ENCODE peak calls at places on chromosomes 16 and 17, in eight cellular contexts. G, A, E, L, N, W, Y and F are unnamed samples.

GRCh38 chr17:57557793-57558681 is 187.1 kb downstream of the CCDC182 start:
- DNase-seq in W (no peak), E (no peak), G (no peak), N (no peak), Y (peak), L (peak), A (no peak), F (no peak)

GRCh38 chr17:78862073-78863023 is 21.7 kb upstream of the USP36 start:
- DNase-seq in A (no peak), E (peak), L (peak), G (peak), Y (peak), W (peak), N (peak), F (no peak)

GRCh38 chr17:34443832-34444469 is 80.9 kb upstream of the CCL1 start:
- DNase-seq in N (no peak), E (peak), A (no peak), G (no peak), L (no peak), Y (no peak), W (no peak), F (peak)

GRCh38 chr16:30715777-30716445 is 16.9 kb downstream of the SRCAP start:
- DNase-seq in E (no peak), W (no peak), L (no peak), G (no peak), Y (no peak), A (no peak), N (no peak), F (no peak)

GRCh38 chr17:50618941-50619340 is 15.7 kb upstream of the ABCC3 start:
- DNase-seq in Y (no peak), L (peak), G (no peak), N (no peak), W (no peak), E (no peak), A (no peak), F (no peak)

GRCh38 chr16:88121886-88122580 is 170.8 kb downstream of the BANP start:
- DNase-seq in G (no peak), N (no peak), Y (no peak), A (no peak), E (no peak), W (no peak), L (no peak), F (no peak)

GRCh38 chr17:69230939-69231338 is 2.3 kb upstream of the ABCA10 start:
- DNase-seq in Y (no peak), A (no peak), L (no peak), E (no peak), W (no peak), G (no peak), N (no peak), F (no peak)

GRCh38 chr17:75875182-75875939 is 3.0 kb downstream of the TRIM47 start:
- DNase-seq in A (peak), E (peak), L (no peak), Y (no peak), W (peak), G (peak), N (no peak), F (no peak)

GRCh38 chr16:12758031-12758669 is 45.5 kb downstream of the CPPED1 start:
- DNase-seq in G (no peak), Y (no peak), L (no peak), N (no peak), E (peak), A (no peak), W (no peak), F (peak)

GRCh38 chr16:8998114-8998513 is 34.4 kb upstream of the USP7 start:
- DNase-seq in L (no peak), G (no peak), E (no peak), Y (no peak), N (no peak), W (no peak), A (no peak), F (no peak)

GRCh38 chr17:51250314-51250840 is 9.5 kb downstream of the MBTD1 start:
- DNase-seq in N (no peak), E (no peak), A (no peak), Y (no peak), G (no peak), W (no peak), L (no peak), F (no peak)

GRCh38 chr17:30950669-30951399 is 20.0 kb upstream of the RNF135 start:
- DNase-seq in G (peak), Y (peak), W (peak), E (no peak), L (peak), N (no peak), A (peak), F (peak)

GRCh38 chr17:62565817-62566216 is 61.7 kb upstream of the MRC2 start:
- DNase-seq in Y (no peak), W (no peak), A (no peak), L (peak), G (no peak), E (no peak), N (no peak), F (no peak)

GRCh38 chr17:12965988-12966387 is 51.8 kb downstream of the ELAC2 start:
- DNase-seq in W (no peak), G (no peak), A (no peak), L (no peak), N (no peak), Y (no peak), E (no peak), F (no peak)

GRCh38 chr16:79316004-79316458 is 284.5 kb downstream of the MAF start:
- DNase-seq in E (no peak), Y (no peak), L (no peak), G (no peak), W (no peak), N (no peak), A (no peak), F (no peak)

GRCh38 chr16:66547101-66547989 is 2.6 kb downstream of the TK2 start:
- DNase-seq in A (no peak), W (no peak), Y (no peak), G (no peak), N (no peak), L (no peak), E (no peak), F (no peak)

GRCh38 chr17:75430159-75430748 is 24.8 kb upstream of the GRB2 start:
- DNase-seq in Y (no peak), L (peak), G (no peak), A (no peak), E (peak), N (no peak), W (no peak), F (no peak)

GRCh38 chr17:13415877-13416416 is 185.8 kb downstream of the HS3ST3A1 start:
- DNase-seq in N (peak), G (no peak), Y (peak), L (peak), A (peak), W (no peak), E (peak), F (peak)

GRCh38 chr17:29158515-29159275 is 21.5 kb downstream of the MYO18A start:
- DNase-seq in Y (no peak), G (no peak), E (no peak), A (no peak), L (peak), W (no peak), N (no peak), F (no peak)

GRCh38 chr16:26605872-26606271 is 460.9 kb upstream of the C16orf82 start:
- DNase-seq in A (no peak), L (no peak), G (no peak), Y (no peak), E (no peak), W (no peak), N (no peak), F (no peak)

GRCh38 chr17:64240261-64240740 is 22.8 kb downstream of the TEX2 start:
- DNase-seq in N (no peak), E (no peak), W (no peak), Y (no peak), A (no peak), G (no peak), L (no peak), F (peak)

GRCh38 chr17:65576939-65577338 is 15.5 kb upstream of the AXIN2 start:
- DNase-seq in N (no peak), Y (no peak), W (no peak), L (no peak), E (no peak), G (no peak), A (no peak), F (no peak)

GRCh38 chr17:19304209-19304608 is 58.3 kb downstream of the B9D1 start:
- DNase-seq in L (peak), N (peak), Y (peak), A (no peak), G (peak), E (peak), W (peak), F (peak)

GRCh38 chr16:15686287-15686686 is 36.2 kb downstream of the NDE1 start:
- DNase-seq in N (no peak), W (no peak), Y (no peak), A (no peak), E (no peak), L (no peak), G (no peak), F (no peak)

GRCh38 chr17:4602041-4602440 is 17.7 kb downstream of the SMTNL2 start:
- DNase-seq in A (no peak), N (no peak), W (no peak), E (no peak), G (no peak), L (no peak), Y (no peak), F (no peak)

GRCh38 chr17:21033350-21033749 is 9.5 kb downstream of the USP22 start:
- DNase-seq in E (no peak), N (no peak), W (no peak), G (no peak), A (no peak), L (no peak), Y (no peak), F (peak)

GRCh38 chr16:84780977-84781376 is 38.8 kb upstream of the CRISPLD2 start:
- DNase-seq in W (no peak), N (no peak), E (peak), A (no peak), G (peak), L (no peak), Y (no peak), F (no peak)

GRCh38 chr16:85514295-85514600 is 98.9 kb upstream of the GSE1 start:
- DNase-seq in W (no peak), N (no peak), L (no peak), A (no peak), Y (no peak), G (peak), E (no peak), F (no peak)

GRCh38 chr16:12166271-12166670 is 189.7 kb downstream of the SNX29 start:
- DNase-seq in N (no peak), Y (no peak), G (no peak), L (no peak), W (no peak), E (no peak), A (no peak), F (no peak)

GRCh38 chr17:50220811-50221210 is 19.4 kb upstream of the COL1A1 start:
- DNase-seq in L (no peak), E (no peak), G (no peak), Y (no peak), W (no peak), N (no peak), A (no peak), F (no peak)

DNA sequence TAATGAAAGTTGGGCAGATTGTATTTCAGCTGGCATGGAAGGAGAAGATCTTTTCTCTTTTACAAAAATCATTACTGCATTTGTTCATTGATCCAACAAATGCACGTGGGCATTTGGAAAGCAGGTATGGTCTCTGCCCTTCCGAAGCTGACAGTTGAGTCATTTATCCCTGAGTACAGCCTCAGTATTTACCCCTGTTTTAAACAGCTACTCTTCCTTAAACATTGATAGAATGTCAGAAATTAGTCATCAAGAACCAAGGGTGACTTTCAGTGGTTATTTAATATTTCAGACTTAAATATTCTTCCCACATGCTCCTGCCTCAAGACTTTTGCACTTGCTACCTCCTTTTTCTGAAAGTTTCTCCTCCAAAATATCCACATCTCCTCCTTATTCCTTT is 226.7 kb upstream of the HSBP1 start:
- DNase-seq in N (no peak), E (no peak), L (no peak), A (no peak), G (no peak), Y (no peak), W (no peak), F (no peak)
- TF ChIP-seq POLR2A in N (no peak), E (no peak), L (no peak), A (no peak), G (no peak), Y (no peak), W (no peak), F (no peak)

DNA sequence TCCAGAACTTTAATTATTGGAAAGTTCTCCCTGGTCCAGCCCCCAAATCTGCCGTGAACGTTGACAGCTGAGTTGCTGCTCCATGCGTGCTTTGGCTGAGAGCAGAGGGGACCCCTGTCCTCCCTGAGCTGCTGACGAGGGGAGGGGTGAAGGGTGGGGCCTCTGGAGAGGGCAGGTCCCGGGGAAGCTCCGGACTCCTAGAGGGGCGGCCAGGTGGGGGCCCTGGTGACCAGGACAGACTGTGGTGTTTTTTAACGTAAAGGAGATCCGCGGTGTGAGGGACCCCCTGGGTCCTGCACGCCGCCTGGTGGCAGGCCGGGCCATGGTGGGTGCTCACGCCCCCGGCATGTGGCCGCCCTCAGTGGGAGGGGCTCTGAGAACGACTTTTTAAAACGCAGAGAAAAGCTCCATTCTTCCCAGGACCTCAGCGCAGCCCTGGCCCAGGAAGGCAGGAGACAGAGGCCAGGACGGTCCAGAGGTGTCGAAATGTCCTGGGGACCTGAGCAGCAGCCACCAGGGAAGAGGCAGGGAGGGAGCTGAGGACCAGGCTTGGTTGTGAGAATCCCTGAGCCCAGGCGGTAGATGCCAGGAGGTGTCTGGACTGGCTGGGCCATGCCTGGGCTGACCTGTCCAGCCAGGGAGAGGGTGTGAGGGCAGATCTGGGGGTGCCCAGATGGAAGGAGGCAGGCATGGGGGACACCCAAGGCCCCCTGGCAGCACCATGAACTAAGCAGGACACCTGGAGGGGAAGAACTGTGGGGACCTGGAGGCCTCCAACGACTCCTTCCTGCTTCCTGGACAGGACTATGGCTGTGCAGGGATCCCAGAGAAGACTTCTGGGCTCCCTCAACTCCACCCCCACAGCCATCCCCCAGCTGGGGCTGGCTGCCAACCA is at the start of gene MC1R:
- DNase-seq in G (no peak), W (no peak), N (peak), L (no peak), A (no peak), E (no peak), Y (no peak), F (peak)
- TF ChIP-seq POLR2A in G (no peak), W (no peak), N (no peak), L (no peak), A (no peak), E (no peak), Y (no peak), F (no peak)

GRCh38 chr17:81003711-81004335 is 12.2 kb downstream of the CHMP6 start:
- DNase-seq in Y (no peak), N (no peak), W (no peak), G (no peak), A (no peak), L (no peak), E (no peak), F (peak)
- TF ChIP-seq POLR2A in Y (no peak), N (no peak), W (no peak), G (no peak), A (no peak), L (peak), E (no peak), F (no peak)

DNA sequence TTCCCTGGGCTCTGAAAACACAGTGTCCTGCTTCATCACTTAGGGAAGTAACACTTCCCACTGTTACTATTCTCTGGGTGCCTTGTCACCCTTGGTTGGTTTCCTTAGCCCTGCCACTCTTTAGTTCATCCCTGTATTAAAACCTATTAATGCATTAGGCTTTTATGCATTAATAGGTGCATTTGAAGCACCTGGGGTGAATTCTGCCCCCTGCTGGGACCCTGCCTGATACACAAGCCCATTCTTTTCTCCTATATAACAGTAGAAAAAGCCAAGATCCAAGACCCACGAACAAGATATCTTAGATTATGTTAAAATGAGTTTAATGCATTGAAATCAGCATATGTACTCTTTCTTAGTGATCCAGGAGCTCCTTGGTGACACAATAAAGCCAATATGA is 235.7 kb downstream of the PMP22 start:
- DNase-seq in L (no peak), Y (no peak), G (no peak), N (no peak), A (no peak), E (no peak), W (no peak), F (no peak)
- TF ChIP-seq POLR2A in L (no peak), Y (no peak), G (no peak), N (no peak), A (no peak), E (no peak), W (no peak), F (no peak)

GRCh38 chr16:2340564-2341455 is at the start of gene ABCA3:
- DNase-seq in E (peak), L (peak), Y (peak), G (peak), A (peak), N (peak), W (peak), F (peak)
- TF ChIP-seq POLR2A in E (no peak), L (peak), Y (no peak), G (no peak), A (no peak), N (no peak), W (no peak), F (no peak)

GRCh38 chr17:60439501-60439900 is 17.2 kb downstream of the CHCT1 start:
- DNase-seq in A (no peak), Y (no peak), E (no peak), L (no peak), N (no peak), W (no peak), G (no peak), F (no peak)

DNA sequence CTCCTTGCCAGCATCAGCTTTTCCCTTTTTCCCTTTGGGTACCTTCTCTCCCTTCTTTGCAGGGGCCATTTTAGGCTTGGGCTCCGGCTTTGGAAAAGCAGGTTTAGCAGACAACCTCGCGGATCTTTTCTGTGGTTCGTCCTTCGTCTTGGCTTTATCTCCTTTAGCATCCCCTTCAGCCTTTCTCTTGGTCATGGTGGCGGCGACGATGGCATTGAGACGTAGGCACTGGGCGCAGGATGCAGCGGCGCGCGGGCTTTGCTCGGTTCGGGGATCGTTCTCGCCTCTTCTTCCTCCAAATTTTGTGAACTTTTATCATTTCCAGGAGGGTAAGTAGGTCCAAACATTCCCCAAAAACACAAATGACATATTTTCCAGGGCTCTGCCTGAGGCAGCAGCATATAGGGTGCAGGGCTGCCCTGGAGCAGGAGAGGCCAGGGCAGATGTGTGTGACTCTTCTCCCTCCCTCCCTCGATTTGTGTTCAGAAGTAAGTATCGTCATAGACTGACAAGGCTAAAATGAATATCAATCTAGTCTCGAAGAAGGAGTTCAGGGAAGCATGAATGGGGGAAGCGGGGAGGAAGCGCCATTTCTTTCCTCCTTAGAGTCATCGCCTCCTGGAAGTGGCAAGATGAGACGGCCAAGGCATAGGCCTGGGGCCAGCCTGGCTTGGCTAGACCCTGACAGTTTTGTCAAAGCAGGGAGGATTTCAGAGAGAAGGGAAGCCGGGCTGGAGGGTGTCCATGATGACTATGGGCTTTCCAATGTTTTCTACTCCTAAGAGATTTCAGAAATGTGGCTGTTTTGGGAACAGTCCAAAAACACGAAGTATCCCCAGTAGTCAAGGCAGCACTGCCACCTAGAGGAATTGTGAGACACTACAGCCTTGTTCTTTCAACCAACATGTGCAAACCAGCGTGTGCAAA is 13.2 kb downstream of the CHCT1 start:
- DNase-seq in Y (peak), L (peak), A (peak), W (peak), E (peak), G (peak), N (peak), F (peak)
- TF ChIP-seq POLR2A in Y (no peak), L (no peak), A (no peak), W (no peak), E (no peak), G (no peak), N (no peak), F (no peak)

GRCh38 chr17:67076290-67076689 is 31.9 kb downstream of the CACNG1 start:
- DNase-seq in L (no peak), W (no peak), G (no peak), A (no peak), E (no peak), Y (no peak), N (no peak), F (no peak)
- TF ChIP-seq POLR2A in L (no peak), W (no peak), G (no peak), A (no peak), E (no peak), Y (no peak), N (no peak), F (no peak)

GRCh38 chr17:1516403-1517161 is at the start of gene INPP5K:
- DNase-seq in E (peak), A (peak), W (peak), G (peak), Y (peak), N (peak), L (peak), F (peak)
- TF ChIP-seq POLR2A in E (no peak), A (peak), W (peak), G (peak), Y (no peak), N (peak), L (peak), F (peak)

GRCh38 chr17:81871387-81872120 is 417 bp upstream of the ARHGDIA start:
- DNase-seq in G (peak), A (peak), Y (peak), W (peak), L (peak), E (peak), N (peak), F (peak)
- TF ChIP-seq POLR2A in G (peak), A (peak), Y (peak), W (peak), L (peak), E (peak), N (peak), F (peak)

DNA sequence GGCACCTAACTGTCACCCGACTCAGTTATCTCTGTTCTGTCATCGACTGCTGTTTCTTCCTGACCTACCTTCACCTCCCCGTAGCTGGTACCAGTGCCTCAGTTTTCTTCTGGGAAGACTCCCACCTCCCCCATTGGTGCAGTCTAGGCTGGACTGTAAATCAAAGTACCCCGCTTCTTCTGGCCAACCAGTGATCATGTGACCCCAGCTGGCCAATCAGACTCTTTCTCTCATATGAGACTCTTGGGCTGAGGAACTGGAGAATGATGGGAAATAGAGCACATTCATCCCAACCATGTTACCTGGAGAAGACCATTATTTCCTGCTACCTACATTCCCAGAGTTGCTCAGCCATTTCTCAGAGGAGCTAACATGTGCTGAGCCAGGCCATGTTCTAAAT is 20.6 kb upstream of the LONP2 start:
- DNase-seq in N (no peak), Y (no peak), A (no peak), L (no peak), W (no peak), G (no peak), E (peak), F (no peak)
- TF ChIP-seq POLR2A in N (no peak), Y (no peak), A (no peak), L (no peak), W (no peak), G (no peak), E (no peak), F (no peak)